ENCODE peak calls at places on chromosomes 13 and 19, in nine cellular contexts. One of them, this sample, is unnamed.

GRCh38 chr19:2415281-2415972 is 12.0 kb downstream of the TIMM13 start:
- DNase-seq in heart left ventricle: no peak
- DNase-seq in fibroblast of lung: no peak
- DNase-seq in NT2/D1: no peak
- DNase-seq in fibroblast of the aortic adventitia: no peak
- DNase-seq in CD8-positive, alpha-beta T cell: no peak
- DNase-seq in HFF-Myc: no peak
- DNase-seq in fibroblast of pulmonary artery: no peak
- DNase-seq in endodermal cell: peak; percentile 60
- DNase-seq in this sample: no peak

GRCh38 chr13:80921556-80921955 is 580.6 kb upstream of the SPRY2 start:
- DNase-seq in HFF-Myc: no peak
- DNase-seq in fibroblast of the aortic adventitia: peak; percentile 12
- DNase-seq in fibroblast of lung: no peak
- DNase-seq in NT2/D1: no peak
- DNase-seq in endodermal cell: no peak
- DNase-seq in CD8-positive, alpha-beta T cell: no peak
- DNase-seq in heart left ventricle: no peak
- DNase-seq in fibroblast of pulmonary artery: peak; percentile 68
- DNase-seq in this sample: no peak

GRCh38 chr13:90502143-90502542 is 845.3 kb upstream of the MIR17HG start:
- DNase-seq in fibroblast of the aortic adventitia: no peak
- DNase-seq in endodermal cell: no peak
- DNase-seq in fibroblast of lung: no peak
- DNase-seq in CD8-positive, alpha-beta T cell: no peak
- DNase-seq in NT2/D1: no peak
- DNase-seq in fibroblast of pulmonary artery: no peak
- DNase-seq in HFF-Myc: no peak
- DNase-seq in heart left ventricle: peak; percentile 68
- DNase-seq in this sample: no peak

GRCh38 chr13:97068964-97069815 is 74.9 kb upstream of the OXGR1 start:
- DNase-seq in endodermal cell: no peak
- DNase-seq in fibroblast of pulmonary artery: no peak
- DNase-seq in heart left ventricle: peak; percentile 22
- DNase-seq in NT2/D1: no peak
- DNase-seq in HFF-Myc: no peak
- DNase-seq in fibroblast of the aortic adventitia: no peak
- DNase-seq in CD8-positive, alpha-beta T cell: no peak
- DNase-seq in fibroblast of lung: no peak
- DNase-seq in this sample: no peak

GRCh38 chr19:1009043-1009975 is 9.1 kb downstream of the GRIN3B start:
- DNase-seq in fibroblast of pulmonary artery: peak; percentile 76
- DNase-seq in heart left ventricle: no peak
- DNase-seq in CD8-positive, alpha-beta T cell: no peak
- DNase-seq in HFF-Myc: no peak
- DNase-seq in NT2/D1: no peak
- DNase-seq in fibroblast of lung: no peak
- DNase-seq in endodermal cell: no peak
- DNase-seq in fibroblast of the aortic adventitia: peak; percentile 50
- DNase-seq in this sample: no peak

GRCh38 chr19:16914421-16914820 is 25.6 kb downstream of the F2RL3 start:
- DNase-seq in fibroblast of lung: no peak
- DNase-seq in HFF-Myc: no peak
- DNase-seq in endodermal cell: no peak
- DNase-seq in fibroblast of pulmonary artery: no peak
- DNase-seq in NT2/D1: no peak
- DNase-seq in CD8-positive, alpha-beta T cell: no peak
- DNase-seq in heart left ventricle: no peak
- DNase-seq in fibroblast of the aortic adventitia: no peak
- DNase-seq in this sample: no peak

GRCh38 chr13:35856721-35857346 is 274.3 kb downstream of the DCLK1 start:
- DNase-seq in heart left ventricle: no peak
- DNase-seq in NT2/D1: no peak
- DNase-seq in HFF-Myc: no peak
- DNase-seq in endodermal cell: no peak
- DNase-seq in fibroblast of the aortic adventitia: no peak
- DNase-seq in CD8-positive, alpha-beta T cell: no peak
- DNase-seq in fibroblast of pulmonary artery: no peak
- DNase-seq in fibroblast of lung: no peak
- DNase-seq in this sample: no peak

GRCh38 chr13:49649244-49649962 is 21.1 kb downstream of the ARL11 start:
- DNase-seq in NT2/D1: no peak
- DNase-seq in endodermal cell: no peak
- DNase-seq in CD8-positive, alpha-beta T cell: no peak
- DNase-seq in HFF-Myc: no peak
- DNase-seq in fibroblast of the aortic adventitia: peak; percentile 55
- DNase-seq in heart left ventricle: no peak
- DNase-seq in fibroblast of pulmonary artery: peak; percentile 59
- DNase-seq in fibroblast of lung: peak; percentile 41
- DNase-seq in this sample: peak; percentile 7

GRCh38 chr13:32638739-32639138 is 52.5 kb downstream of the PDS5B start:
- DNase-seq in heart left ventricle: no peak
- DNase-seq in fibroblast of pulmonary artery: no peak
- DNase-seq in fibroblast of the aortic adventitia: no peak
- DNase-seq in endodermal cell: no peak
- DNase-seq in HFF-Myc: no peak
- DNase-seq in fibroblast of lung: no peak
- DNase-seq in NT2/D1: no peak
- DNase-seq in CD8-positive, alpha-beta T cell: no peak
- DNase-seq in this sample: no peak

GRCh38 chr19:46014534-46014933 is 8.3 kb downstream of the PGLYRP1 start:
- DNase-seq in fibroblast of lung: no peak
- DNase-seq in NT2/D1: no peak
- DNase-seq in HFF-Myc: no peak
- DNase-seq in heart left ventricle: no peak
- DNase-seq in endodermal cell: no peak
- DNase-seq in CD8-positive, alpha-beta T cell: no peak
- DNase-seq in fibroblast of pulmonary artery: no peak
- DNase-seq in fibroblast of the aortic adventitia: no peak
- DNase-seq in this sample: no peak

GRCh38 chr13:92716749-92717148 is 509.9 kb upstream of the GPC6 start:
- DNase-seq in HFF-Myc: peak; percentile 5
- DNase-seq in fibroblast of pulmonary artery: peak; percentile 38
- DNase-seq in CD8-positive, alpha-beta T cell: no peak
- DNase-seq in endodermal cell: no peak
- DNase-seq in fibroblast of the aortic adventitia: peak; percentile 63
- DNase-seq in NT2/D1: no peak
- DNase-seq in fibroblast of lung: peak; percentile 21
- DNase-seq in heart left ventricle: no peak
- DNase-seq in this sample: no peak

GRCh38 chr19:5804516-5805464 is at the start of gene NRTN:
- DNase-seq in fibroblast of lung: no peak
- DNase-seq in fibroblast of pulmonary artery: no peak
- DNase-seq in heart left ventricle: no peak
- DNase-seq in endodermal cell: peak; percentile 84
- DNase-seq in fibroblast of the aortic adventitia: no peak
- DNase-seq in NT2/D1: no peak
- DNase-seq in CD8-positive, alpha-beta T cell: peak; percentile 37
- DNase-seq in HFF-Myc: no peak
- DNase-seq in this sample: no peak

GRCh38 chr13:39527961-39528720 is 74.9 kb downstream of the LHFPL6 start:
- DNase-seq in fibroblast of the aortic adventitia: peak; percentile 93
- DNase-seq in CD8-positive, alpha-beta T cell: no peak
- DNase-seq in NT2/D1: no peak
- DNase-seq in fibroblast of pulmonary artery: peak; percentile 84
- DNase-seq in endodermal cell: no peak
- DNase-seq in fibroblast of lung: peak; percentile 97
- DNase-seq in heart left ventricle: no peak
- DNase-seq in HFF-Myc: peak; percentile 74
- DNase-seq in this sample: peak; percentile 74

GRCh38 chr13:39536274-39536673 is 66.7 kb downstream of the LHFPL6 start:
- DNase-seq in NT2/D1: no peak
- DNase-seq in fibroblast of lung: no peak
- DNase-seq in heart left ventricle: no peak
- DNase-seq in fibroblast of the aortic adventitia: no peak
- DNase-seq in fibroblast of pulmonary artery: no peak
- DNase-seq in CD8-positive, alpha-beta T cell: no peak
- DNase-seq in HFF-Myc: no peak
- DNase-seq in endodermal cell: no peak
- DNase-seq in this sample: no peak

GRCh38 chr13:39530996-39531395 is 72.0 kb downstream of the LHFPL6 start:
- DNase-seq in fibroblast of lung: peak; percentile 19
- DNase-seq in fibroblast of the aortic adventitia: peak; percentile 45
- DNase-seq in endodermal cell: no peak
- DNase-seq in NT2/D1: no peak
- DNase-seq in fibroblast of pulmonary artery: peak; percentile 24
- DNase-seq in heart left ventricle: no peak
- DNase-seq in CD8-positive, alpha-beta T cell: no peak
- DNase-seq in HFF-Myc: no peak
- DNase-seq in this sample: no peak

GRCh38 chr13:39527301-39527700 is 75.7 kb downstream of the LHFPL6 start:
- DNase-seq in NT2/D1: no peak
- DNase-seq in endodermal cell: no peak
- DNase-seq in HFF-Myc: no peak
- DNase-seq in fibroblast of pulmonary artery: no peak
- DNase-seq in heart left ventricle: no peak
- DNase-seq in fibroblast of the aortic adventitia: no peak
- DNase-seq in fibroblast of lung: no peak
- DNase-seq in CD8-positive, alpha-beta T cell: no peak
- DNase-seq in this sample: no peak

DNA sequence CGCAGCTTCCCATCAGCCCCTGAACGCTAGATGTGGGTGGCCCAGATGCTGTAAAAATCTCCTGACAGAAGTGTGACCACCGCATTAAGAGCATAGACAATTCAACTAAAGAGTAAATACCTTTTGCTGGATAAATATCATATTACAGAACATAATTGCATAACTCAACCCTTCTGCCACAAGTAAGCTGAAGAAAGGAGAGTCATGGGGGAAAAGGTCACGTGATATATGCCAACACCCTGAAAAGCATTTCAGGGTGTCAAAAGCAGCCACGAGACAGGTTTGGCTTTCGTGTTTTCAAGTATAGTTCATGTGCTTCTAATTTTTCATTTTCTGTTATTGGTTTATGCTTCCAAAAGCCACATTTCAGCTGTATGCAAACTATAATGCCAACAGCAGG is 71.3 kb downstream of the LHFPL6 start:
- DNase-seq in fibroblast of lung: peak; percentile 25
- DNase-seq in NT2/D1: no peak
- DNase-seq in fibroblast of pulmonary artery: peak; percentile 23
- DNase-seq in heart left ventricle: no peak
- DNase-seq in endodermal cell: no peak
- DNase-seq in HFF-Myc: no peak
- DNase-seq in CD8-positive, alpha-beta T cell: no peak
- DNase-seq in fibroblast of the aortic adventitia: peak; percentile 34
- DNase-seq in this sample: no peak
- H3K4me3 ChIP-seq in fibroblast of lung: no peak overlapping the region
- H3K4me3 ChIP-seq in NT2/D1: no peak overlapping the region
- H3K4me3 ChIP-seq in fibroblast of pulmonary artery: no peak overlapping the region
- H3K4me3 ChIP-seq in heart left ventricle: no peak overlapping the region
- H3K4me3 ChIP-seq in endodermal cell: no peak overlapping the region
- H3K4me3 ChIP-seq in HFF-Myc: no peak overlapping the region
- H3K4me3 ChIP-seq in CD8-positive, alpha-beta T cell: no peak overlapping the region
- H3K4me3 ChIP-seq in fibroblast of the aortic adventitia: no peak overlapping the region
- H3K4me3 ChIP-seq in this sample: no peak overlapping the region

GRCh38 chr13:25037057-25037813 is 58.7 kb upstream of the PABPC3 start:
- DNase-seq in HFF-Myc: peak; percentile 35
- DNase-seq in endodermal cell: peak; percentile 79
- DNase-seq in heart left ventricle: peak; percentile 31
- DNase-seq in fibroblast of lung: peak; percentile 49
- DNase-seq in fibroblast of pulmonary artery: peak; percentile 76
- DNase-seq in fibroblast of the aortic adventitia: peak; percentile 74
- DNase-seq in CD8-positive, alpha-beta T cell: peak; percentile 27
- DNase-seq in NT2/D1: peak; percentile 56
- DNase-seq in this sample: peak; percentile 24

GRCh38 chr13:25032160-25032559 is 63.8 kb upstream of the PABPC3 start:
- DNase-seq in NT2/D1: no peak
- DNase-seq in fibroblast of lung: no peak
- DNase-seq in heart left ventricle: no peak
- DNase-seq in fibroblast of pulmonary artery: no peak
- DNase-seq in HFF-Myc: no peak
- DNase-seq in CD8-positive, alpha-beta T cell: no peak
- DNase-seq in fibroblast of the aortic adventitia: no peak
- DNase-seq in endodermal cell: peak; percentile 44
- DNase-seq in this sample: no peak

GRCh38 chr13:25034173-25034572 is 61.8 kb upstream of the PABPC3 start:
- DNase-seq in fibroblast of the aortic adventitia: no peak
- DNase-seq in fibroblast of pulmonary artery: no peak
- DNase-seq in heart left ventricle: no peak
- DNase-seq in HFF-Myc: no peak
- DNase-seq in endodermal cell: no peak
- DNase-seq in CD8-positive, alpha-beta T cell: no peak
- DNase-seq in NT2/D1: no peak
- DNase-seq in fibroblast of lung: no peak
- DNase-seq in this sample: no peak
- H3K4me3 ChIP-seq in fibroblast of the aortic adventitia: no peak overlapping the region
- H3K4me3 ChIP-seq in fibroblast of pulmonary artery: no peak overlapping the region
- H3K4me3 ChIP-seq in heart left ventricle: no peak overlapping the region
- H3K4me3 ChIP-seq in HFF-Myc: no peak overlapping the region
- H3K4me3 ChIP-seq in endodermal cell: no peak overlapping the region
- H3K4me3 ChIP-seq in CD8-positive, alpha-beta T cell: no peak overlapping the region
- H3K4me3 ChIP-seq in NT2/D1: no peak overlapping the region
- H3K4me3 ChIP-seq in fibroblast of lung: no peak overlapping the region
- H3K4me3 ChIP-seq in this sample: no peak overlapping the region

GRCh38 chr13:104473936-104474335 is 1407.7 kb upstream of the SLC10A2 start:
- DNase-seq in HFF-Myc: no peak
- DNase-seq in fibroblast of the aortic adventitia: no peak
- DNase-seq in fibroblast of lung: peak; percentile 42
- DNase-seq in endodermal cell: no peak
- DNase-seq in heart left ventricle: no peak
- DNase-seq in fibroblast of pulmonary artery: no peak
- DNase-seq in CD8-positive, alpha-beta T cell: no peak
- DNase-seq in NT2/D1: no peak
- DNase-seq in this sample: no peak
- H3K4me3 ChIP-seq in HFF-Myc: no peak overlapping the region
- H3K4me3 ChIP-seq in fibroblast of the aortic adventitia: no peak overlapping the region
- H3K4me3 ChIP-seq in fibroblast of lung: no peak overlapping the region
- H3K4me3 ChIP-seq in endodermal cell: no peak overlapping the region
- H3K4me3 ChIP-seq in heart left ventricle: no peak overlapping the region
- H3K4me3 ChIP-seq in fibroblast of pulmonary artery: no peak overlapping the region
- H3K4me3 ChIP-seq in CD8-positive, alpha-beta T cell: no peak overlapping the region
- H3K4me3 ChIP-seq in NT2/D1: no peak overlapping the region
- H3K4me3 ChIP-seq in this sample: no peak overlapping the region

DNA sequence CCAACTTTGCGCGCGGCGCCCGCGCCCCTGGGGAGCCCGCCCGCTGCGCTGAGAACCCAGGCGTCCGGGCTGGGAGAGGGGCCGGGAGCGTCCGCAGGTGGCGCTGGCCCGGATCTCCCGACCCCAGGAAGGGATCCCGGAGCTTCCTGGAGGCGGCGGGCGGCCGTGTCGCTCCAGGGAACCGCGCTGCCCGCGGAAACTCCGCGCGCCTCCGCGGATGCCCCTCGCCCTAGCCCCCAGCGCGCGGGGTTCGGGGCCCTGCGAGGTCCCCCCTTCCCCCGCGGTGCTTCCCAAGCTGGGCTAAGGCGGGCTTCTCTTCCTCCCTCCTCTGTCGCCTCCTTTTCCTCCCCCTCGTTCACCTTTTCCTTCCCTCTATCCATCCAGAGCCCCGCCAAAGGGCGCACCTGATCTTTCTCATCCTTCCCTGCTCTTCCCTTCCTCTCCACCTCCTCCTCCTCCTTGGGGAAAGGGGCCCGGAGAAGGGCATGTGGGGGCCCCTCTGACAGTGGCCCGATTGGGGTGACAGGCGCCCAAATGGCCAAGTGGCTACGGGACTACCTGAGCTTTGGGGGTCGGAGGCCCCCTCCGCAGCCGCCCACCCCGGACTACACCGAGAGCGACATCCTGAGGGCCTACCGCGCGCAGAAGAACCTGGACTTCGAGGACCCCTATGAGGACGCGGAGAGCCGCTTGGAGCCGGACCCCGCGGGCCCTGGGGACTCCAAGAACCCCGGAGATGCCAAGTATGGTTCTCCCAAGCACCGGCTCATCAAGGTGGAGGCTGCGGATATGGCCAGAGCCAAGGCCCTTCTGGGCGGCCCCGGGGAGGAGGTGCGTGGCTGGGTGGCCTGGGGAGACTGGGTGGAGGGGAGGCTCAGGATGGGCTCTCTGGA is 710 bp downstream of the SHD start:
- DNase-seq in fibroblast of lung: no peak
- DNase-seq in fibroblast of the aortic adventitia: no peak
- DNase-seq in heart left ventricle: no peak
- DNase-seq in NT2/D1: no peak
- DNase-seq in endodermal cell: no peak
- DNase-seq in HFF-Myc: no peak
- DNase-seq in CD8-positive, alpha-beta T cell: no peak
- DNase-seq in fibroblast of pulmonary artery: no peak
- DNase-seq in this sample: no peak
- H3K4me3 ChIP-seq in fibroblast of lung: no peak overlapping the region
- H3K4me3 ChIP-seq in fibroblast of the aortic adventitia: no peak overlapping the region
- H3K4me3 ChIP-seq in heart left ventricle: peak overlapping the region; percentile 5
- H3K4me3 ChIP-seq in NT2/D1: peak overlapping the region; percentile 56
- H3K4me3 ChIP-seq in endodermal cell: peak overlapping the region; percentile 71
- H3K4me3 ChIP-seq in HFF-Myc: no peak overlapping the region
- H3K4me3 ChIP-seq in CD8-positive, alpha-beta T cell: no peak overlapping the region
- H3K4me3 ChIP-seq in fibroblast of pulmonary artery: no peak overlapping the region
- H3K4me3 ChIP-seq in this sample: no peak overlapping the region

This sample was measured in AG09309.